ENCODE peak calls at places on chromosome 6, in five cellular contexts. K is ovary, O is Peyer's patch, L is lower lobe of right lung, B is left lung. E is an unnamed sample.

GRCh38 chr6:127464881-127465459 is 5.8 kb upstream of the KIAA0408 start:
- DNase-seq in O (peak), K (peak), L (peak), B (no peak), E (peak)

GRCh38 chr6:13528232-13528631 is 40.8 kb upstream of the GFOD1 start:
- DNase-seq in B (no peak), K (no peak), L (no peak), O (no peak), E (no peak)

GRCh38 chr6:169326067-169326799 is 72.6 kb upstream of the THBS2 start:
- DNase-seq in L (no peak), B (peak), O (no peak), K (no peak), E (no peak)

GRCh38 chr6:161985911-161986310 is 712.0 kb upstream of the AGPAT4 start:
- DNase-seq in L (no peak), O (no peak), K (no peak), B (no peak), E (no peak)

GRCh38 chr6:13091192-13091591 is 237.1 kb downstream of the TBC1D7 start:
- DNase-seq in B (no peak), K (no peak), O (no peak), L (no peak), E (no peak)

GRCh38 chr6:154386848-154387717 is 30.5 kb upstream of the IPCEF1 start:
- DNase-seq in K (no peak), O (no peak), B (no peak), L (no peak), E (no peak)

GRCh38 chr6:3918474-3918873 is 69.3 kb downstream of the FAM50B start:
- DNase-seq in O (no peak), B (no peak), L (no peak), K (no peak), E (no peak)

GRCh38 chr6:30782425-30783014 is 38.2 kb upstream of the IER3 start:
- DNase-seq in K (no peak), B (no peak), L (no peak), O (no peak), E (no peak)

GRCh38 chr6:25137497-25137896 is 141.7 kb upstream of the CARMIL1 start:
- DNase-seq in O (no peak), K (no peak), B (no peak), L (no peak), E (no peak)

GRCh38 chr6:89385156-89385667 is 26.9 kb downstream of the RRAGD start:
- DNase-seq in L (no peak), K (no peak), O (no peak), B (no peak), E (no peak)

GRCh38 chr6:137848672-137849071 is 18.4 kb upstream of the TNFAIP3 start:
- DNase-seq in B (no peak), O (no peak), K (no peak), L (no peak), E (no peak)

GRCh38 chr6:74851598-74851997 is 354.3 kb downstream of the COL12A1 start:
- DNase-seq in L (no peak), B (no peak), O (no peak), K (no peak), E (no peak)

GRCh38 chr6:158668707-158669103 is 18.9 kb downstream of the SYTL3 start:
- DNase-seq in B (no peak), L (no peak), K (no peak), O (no peak), E (no peak)

GRCh38 chr6:136640132-136640915 is 90.1 kb upstream of the MAP7 start:
- DNase-seq in L (no peak), O (no peak), B (no peak), K (no peak), E (no peak)

GRCh38 chr6:90508753-90509152 is 78.1 kb downstream of the MAP3K7 start:
- DNase-seq in K (no peak), L (no peak), O (no peak), B (no peak), E (no peak)

GRCh38 chr6:111759836-111760785 is 113.1 kb downstream of the FYN start:
- DNase-seq in L (no peak), B (no peak), K (no peak), O (no peak), E (no peak)

GRCh38 chr6:163806761-163807499 is 392.4 kb downstream of the QKI start:
- DNase-seq in B (peak), K (no peak), L (no peak), O (no peak), E (no peak)

GRCh38 chr6:74343804-74344203 is 647.8 kb downstream of the CD109 start:
- DNase-seq in B (no peak), L (no peak), O (no peak), K (no peak), E (no peak)

GRCh38 chr6:104252276-104252675 is 607.4 kb downstream of the HACE1 start:
- DNase-seq in B (no peak), O (no peak), K (no peak), L (no peak), E (no peak)

GRCh38 chr6:138403324-138403800 is 661 bp upstream of the HEBP2 start:
- DNase-seq in O (peak), L (peak), B (peak), K (peak), E (peak)

GRCh38 chr6:152993431-152993830 is 9.1 kb downstream of the MTRF1L start:
- DNase-seq in O (no peak), B (no peak), K (no peak), L (no peak), E (no peak)

GRCh38 chr6:138727182-138727581 is 46.4 kb upstream of the CCDC28A start:
- DNase-seq in L (no peak), B (no peak), O (no peak), K (no peak), E (no peak)

GRCh38 chr6:126607281-126607680 is 267.4 kb downstream of the CENPW start:
- DNase-seq in K (no peak), O (no peak), L (no peak), B (no peak), E (no peak)

GRCh38 chr6:16168858-16169257 is 40.0 kb downstream of the MYLIP start:
- DNase-seq in K (no peak), B (no peak), O (no peak), L (no peak), E (no peak)

GRCh38 chr6:18047406-18047805 is 60.0 kb upstream of the KIF13A start:
- DNase-seq in B (no peak), O (no peak), L (no peak), K (no peak), E (no peak)

GRCh38 chr6:130625825-130626500 is 201.2 kb upstream of the SMLR1 start:
- DNase-seq in B (no peak), O (no peak), L (no peak), K (no peak), E (no peak)

GRCh38 chr6:157814883-157815282 is 8.2 kb upstream of the SNX9 start:
- DNase-seq in B (no peak), K (no peak), O (no peak), L (no peak), E (no peak)

GRCh38 chr6:29647927-29648642 is 8.8 kb upstream of the MOG start:
- DNase-seq in B (no peak), K (no peak), O (no peak), L (no peak), E (no peak)

GRCh38 chr6:127185410-127185809 is 66.9 kb downstream of the RSPO3 start:
- DNase-seq in B (no peak), K (no peak), O (no peak), L (no peak), E (no peak)

GRCh38 chr6:41785254-41785653 is 2.2 kb upstream of the TOMM6 start:
- DNase-seq in K (no peak), B (no peak), L (no peak), O (no peak), E (peak)
- H3K27ac ChIP-seq in K (no peak), B (peak), L (peak), O (no peak), E (peak)

GRCh38 chr6:166009385-166010031 is 158.1 kb downstream of the TBXT start:
- DNase-seq in B (no peak), K (no peak), O (no peak), L (no peak), E (no peak)
- H3K4me3 ChIP-seq in B (no peak), K (no peak), O (no peak), L (no peak), E (peak)

GRCh38 chr6:108914235-108915022 is 66.2 kb downstream of the ARMC2 start:
- DNase-seq in O (no peak), L (no peak), K (no peak), B (no peak), E (no peak)
- TF ChIP-seq CTCF in O (peak), L (peak), K (no peak), B (peak), E (peak)

GRCh38 chr6:133980168-133980567 is 27.1 kb downstream of the TBPL1 start:
- DNase-seq in K (no peak), L (no peak), B (no peak), O (no peak), E (no peak)
- H3K27ac ChIP-seq in K (no peak), L (no peak), B (no peak), O (no peak), E (no peak)

DNA sequence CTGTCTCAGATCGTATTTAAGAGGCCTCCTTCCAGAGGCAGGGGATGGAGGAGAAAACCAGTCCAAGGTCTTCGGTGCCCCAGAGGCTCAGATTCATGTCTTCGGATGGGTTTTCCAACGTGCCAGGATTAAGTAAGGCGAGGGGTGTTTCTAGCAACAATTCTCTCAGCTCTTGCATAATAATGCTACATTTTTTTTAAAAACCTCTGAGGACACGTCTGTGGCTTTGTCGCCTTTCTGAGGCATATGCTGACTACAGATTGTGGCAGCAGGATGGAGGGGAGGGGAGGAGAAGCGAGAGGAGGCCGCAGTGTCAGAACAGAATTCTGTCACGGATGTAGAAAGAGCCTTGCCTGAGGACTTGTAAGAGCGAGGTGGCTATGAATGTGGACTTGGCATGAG is 17.7 kb upstream of the CCDC167 start:
- DNase-seq in L (no peak), K (no peak), O (no peak), B (no peak), E (no peak)
- H3K4me3 ChIP-seq in L (no peak), K (no peak), O (no peak), B (no peak), E (no peak)

E was measured in left ventricle myocardium inferior.